ENCODE peak calls at places on chromosomes 11 and 22, in ten cellular contexts. J, T, D, V, X, E, W, K, A and H are unnamed samples.

GRCh38 chr11:13276852-13277718 is 505 bp upstream of the BMAL1 start:
- DNase-seq in J (peak; percentile 95), T (peak; percentile 94), D (peak; percentile 96), V (peak; percentile 95), X (peak; percentile 93), E (peak; percentile 93), W (peak; percentile 97), K (peak; percentile 97), A (peak; percentile 97), H (peak; percentile 97)

GRCh38 chr11:124070906-124071621 is 29.9 kb upstream of the OR10G7 start:
- DNase-seq in J (peak; percentile 56), T (peak; percentile 49), D (peak; percentile 70), V (peak; percentile 60), X (peak; percentile 58), E (peak; percentile 95), W (peak; percentile 73), K (peak; percentile 73), A (peak; percentile 28), H (peak; percentile 60)

GRCh38 chr22:19085233-19086043 is 36.8 kb downstream of the DGCR2 start:
- DNase-seq in J (no peak), T (no peak), D (no peak), V (no peak), X (no peak), E (peak; percentile 87), W (no peak), K (peak; percentile 27), A (no peak), H (no peak)

GRCh38 chr11:70716986-70717775 is 318.9 kb downstream of the CTTN start:
- DNase-seq in J (no peak), T (no peak), D (no peak), V (no peak), X (no peak), E (peak; percentile 85), W (no peak), K (no peak), A (no peak), H (no peak)

GRCh38 chr22:45632791-45633515 is 38.7 kb upstream of the ATXN10 start:
- DNase-seq in J (no peak), T (no peak), D (no peak), V (no peak), X (no peak), E (no peak), W (no peak), K (peak; percentile 26), A (no peak), H (no peak)

GRCh38 chr11:60717956-60718355 is 6.6 kb upstream of the MS4A18 start:
- DNase-seq in J (no peak), T (no peak), D (no peak), V (no peak), X (no peak), E (peak; percentile 43), W (no peak), K (no peak), A (no peak), H (no peak)

GRCh38 chr22:45425101-45425500 is 11.6 kb downstream of the RIBC2 start:
- DNase-seq in J (no peak), T (no peak), D (no peak), V (no peak), X (no peak), E (no peak), W (no peak), K (no peak), A (no peak), H (no peak)

GRCh38 chr11:108193725-108194124 is 28.7 kb downstream of the NPAT start:
- DNase-seq in J (no peak), T (no peak), D (no peak), V (no peak), X (no peak), E (no peak), W (no peak), K (no peak), A (no peak), H (no peak)

GRCh38 chr11:14499178-14499559 is 442 bp downstream of the COPB1 start:
- DNase-seq in J (no peak), T (peak; percentile 17), D (peak; percentile 55), V (peak; percentile 36), X (no peak), E (no peak), W (no peak), K (peak; percentile 54), A (no peak), H (no peak)

GRCh38 chr11:14384338-14384737 is 25.4 kb upstream of the RRAS2 start:
- DNase-seq in J (no peak), T (no peak), D (no peak), V (no peak), X (no peak), E (no peak), W (no peak), K (no peak), A (no peak), H (no peak)

GRCh38 chr22:46612904-46613605 is 7.1 kb upstream of the GRAMD4 start:
- DNase-seq in J (no peak), T (no peak), D (peak; percentile 69), V (peak; percentile 12), X (no peak), E (peak; percentile 53), W (peak; percentile 69), K (no peak), A (no peak), H (no peak)

GRCh38 chr22:25027959-25028840 is 75.7 kb downstream of the KIAA1671 start:
- DNase-seq in J (no peak), T (peak; percentile 9), D (peak; percentile 54), V (no peak), X (no peak), E (no peak), W (peak; percentile 36), K (peak; percentile 61), A (no peak), H (no peak)

GRCh38 chr11:127050141-127050632 is 49.6 kb upstream of the KIRREL3 start:
- DNase-seq in J (no peak), T (no peak), D (peak; percentile 24), V (no peak), X (no peak), E (no peak), W (no peak), K (no peak), A (no peak), H (no peak)

GRCh38 chr11:122692444-122692843 is 36.9 kb downstream of the UBASH3B start:
- DNase-seq in J (no peak), T (no peak), D (no peak), V (no peak), X (no peak), E (no peak), W (no peak), K (no peak), A (no peak), H (no peak)

GRCh38 chr22:38347944-38348750 is 30.9 kb upstream of the CSNK1E start:
- DNase-seq in J (no peak), T (no peak), D (no peak), V (no peak), X (no peak), E (no peak), W (peak; percentile 20), K (peak; percentile 7), A (no peak), H (no peak)

GRCh38 chr11:7905961-7906429 is 25.1 kb downstream of the OR10A6 start:
- DNase-seq in J (no peak), T (no peak), D (no peak), V (no peak), X (no peak), E (no peak), W (no peak), K (no peak), A (no peak), H (no peak)

GRCh38 chr11:46352063-46352841 is 5.0 kb downstream of the DGKZ start:
- DNase-seq in J (peak; percentile 16), T (peak; percentile 64), D (no peak), V (peak; percentile 66), X (no peak), E (peak; percentile 14), W (peak; percentile 83), K (peak; percentile 76), A (no peak), H (peak; percentile 65)